ENCODE peak calls at places on chromosomes 5 and 9, in eight cellular contexts. Q is fibroblast of pulmonary artery, B is AG04450, K is brain microvascular endothelial cell, A is astrocyte, F is omental fat pad, W is GM23338, C is heart left ventricle. U is an unnamed sample.
A peak's percentile ranks its signal among the peaks of the same experiment; 100 is the strongest.

GRCh38 chr9:95924955-95925354 is 49.5 kb downstream of the ERCC6L2 start:
- DNase-seq in Q (no peak), B (no peak), K (no peak), A (no peak), F (no peak), W (peak; percentile 14), C (no peak), U (no peak)

GRCh38 chr5:95029569-95030366 is 255.1 kb downstream of the MCTP1 start:
- DNase-seq in Q (no peak), B (no peak), K (no peak), A (no peak), F (no peak), W (no peak), C (no peak), U (no peak)

GRCh38 chr5:178357127-178357526 is 124.5 kb upstream of the PHYKPL start:
- DNase-seq in Q (no peak), B (no peak), K (no peak), A (no peak), F (no peak), W (peak; percentile 55), C (no peak), U (no peak)

GRCh38 chr9:70112981-70113380 is 69.3 kb downstream of the MAMDC2 start:
- DNase-seq in Q (no peak), B (no peak), K (no peak), A (peak; percentile 20), F (no peak), W (no peak), C (no peak), U (no peak)

GRCh38 chr5:39420482-39421145 is 4.2 kb downstream of the DAB2 start:
- DNase-seq in Q (peak; percentile 86), B (no peak), K (peak; percentile 55), A (peak; percentile 79), F (no peak), W (no peak), C (peak; percentile 81), U (no peak)

GRCh38 chr9:110027624-110028023 is 180.3 kb downstream of the C9orf152 start:
- DNase-seq in Q (peak; percentile 92), B (no peak), K (peak; percentile 78), A (peak; percentile 84), F (no peak), W (peak; percentile 37), C (peak; percentile 40), U (no peak)

GRCh38 chr5:118882666-118883065 is 105.7 kb downstream of the DTWD2 start:
- DNase-seq in Q (no peak), B (no peak), K (no peak), A (no peak), F (no peak), W (peak; percentile 32), C (no peak), U (no peak)

GRCh38 chr9:99490736-99491135 is 268.7 kb downstream of the SEC61B start:
- DNase-seq in Q (no peak), B (no peak), K (peak; percentile 13), A (peak; percentile 18), F (no peak), W (no peak), C (no peak), U (no peak)

DNA sequence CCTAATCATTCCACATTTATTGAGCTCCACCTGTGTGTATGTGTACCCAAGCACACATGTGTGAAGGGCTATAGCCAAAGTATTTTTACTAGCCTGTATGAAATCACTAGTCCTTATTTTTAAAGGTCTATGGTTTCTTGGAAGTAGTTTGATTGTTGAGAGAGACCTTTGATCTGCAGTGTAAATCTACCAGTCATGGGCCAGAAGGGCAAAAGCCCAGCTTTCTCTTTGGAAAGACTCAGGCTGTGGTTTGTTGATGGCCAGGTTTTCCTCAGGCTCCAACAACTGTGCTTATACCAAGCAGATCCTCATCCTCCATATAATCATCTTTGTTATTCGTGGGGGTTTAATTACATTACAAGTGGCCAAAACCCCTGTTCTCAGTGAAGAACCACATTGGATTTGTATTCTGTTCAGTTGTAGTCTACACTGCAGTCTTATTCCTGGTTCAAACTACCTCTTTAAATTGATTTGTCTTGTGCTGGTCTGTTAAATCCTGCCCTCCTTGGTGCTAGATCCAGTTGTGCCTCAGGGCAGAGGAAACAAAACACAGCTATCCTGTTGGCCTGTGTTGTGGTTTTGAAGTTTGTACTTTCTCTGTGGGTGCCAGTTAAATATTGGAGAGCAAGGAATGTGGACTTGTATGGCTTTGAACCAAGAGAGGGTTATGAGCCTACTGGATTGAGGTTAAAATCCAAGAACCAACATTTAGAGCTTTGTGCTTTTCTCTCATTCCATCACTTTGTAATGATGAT is 13.3 kb downstream of the CDC26 start:
- DNase-seq in Q (no peak), B (no peak), K (no peak), A (no peak), F (no peak), W (no peak), C (no peak), U (no peak)
- TF ChIP-seq CTCF in Q (no peak), B (no peak), K (no peak), A (no peak), F (no peak), W (no peak), C (no peak), U (no peak)

GRCh38 chr9:127415657-127416056 is 8.5 kb upstream of the ZNF79 start:
- DNase-seq in Q (no peak), B (no peak), K (no peak), A (no peak), F (no peak), W (no peak), C (no peak), U (no peak)

GRCh38 chr9:127419306-127419705 is 4.9 kb upstream of the ZNF79 start:
- DNase-seq in Q (no peak), B (no peak), K (no peak), A (no peak), F (no peak), W (no peak), C (no peak), U (no peak)

GRCh38 chr9:127417130-127418036 is 6.8 kb upstream of the ZNF79 start:
- DNase-seq in Q (peak; percentile 24), B (no peak), K (no peak), A (no peak), F (no peak), W (no peak), C (no peak), U (no peak)

GRCh38 chr9:127415158-127415557 is 9.0 kb upstream of the ZNF79 start:
- DNase-seq in Q (no peak), B (no peak), K (no peak), A (no peak), F (no peak), W (no peak), C (no peak), U (no peak)

DNA sequence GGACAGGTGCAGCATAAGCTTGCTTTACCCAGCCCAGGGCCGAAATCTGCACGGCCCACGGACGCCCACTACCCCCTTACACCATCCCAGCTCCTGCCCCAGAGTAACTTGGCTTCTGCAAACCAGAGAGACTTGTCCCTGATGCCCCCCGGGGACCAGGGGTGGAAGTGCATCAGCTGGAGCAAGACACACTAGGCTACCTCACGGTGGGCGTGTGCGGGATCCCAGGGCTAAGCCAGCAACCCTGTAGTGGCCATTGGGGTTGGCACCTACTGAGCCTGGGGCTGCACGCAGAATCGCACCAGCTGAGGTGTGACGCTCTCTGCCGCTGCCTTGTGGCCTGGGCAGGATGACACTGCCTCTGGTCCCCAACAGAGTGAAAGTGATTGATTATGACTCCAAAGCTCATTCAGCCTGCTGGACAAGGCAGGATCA is 6.1 kb upstream of the ZNF79 start:
- DNase-seq in Q (no peak), B (no peak), K (no peak), A (no peak), F (no peak), W (peak; percentile 92), C (no peak), U (peak; percentile 73)
- TF ChIP-seq CTCF in Q (peak; percentile 18), B (no peak), K (peak; percentile 47), A (no peak), F (no peak), W (peak; percentile 70), C (peak; percentile 17), U (peak; percentile 30)

DNA sequence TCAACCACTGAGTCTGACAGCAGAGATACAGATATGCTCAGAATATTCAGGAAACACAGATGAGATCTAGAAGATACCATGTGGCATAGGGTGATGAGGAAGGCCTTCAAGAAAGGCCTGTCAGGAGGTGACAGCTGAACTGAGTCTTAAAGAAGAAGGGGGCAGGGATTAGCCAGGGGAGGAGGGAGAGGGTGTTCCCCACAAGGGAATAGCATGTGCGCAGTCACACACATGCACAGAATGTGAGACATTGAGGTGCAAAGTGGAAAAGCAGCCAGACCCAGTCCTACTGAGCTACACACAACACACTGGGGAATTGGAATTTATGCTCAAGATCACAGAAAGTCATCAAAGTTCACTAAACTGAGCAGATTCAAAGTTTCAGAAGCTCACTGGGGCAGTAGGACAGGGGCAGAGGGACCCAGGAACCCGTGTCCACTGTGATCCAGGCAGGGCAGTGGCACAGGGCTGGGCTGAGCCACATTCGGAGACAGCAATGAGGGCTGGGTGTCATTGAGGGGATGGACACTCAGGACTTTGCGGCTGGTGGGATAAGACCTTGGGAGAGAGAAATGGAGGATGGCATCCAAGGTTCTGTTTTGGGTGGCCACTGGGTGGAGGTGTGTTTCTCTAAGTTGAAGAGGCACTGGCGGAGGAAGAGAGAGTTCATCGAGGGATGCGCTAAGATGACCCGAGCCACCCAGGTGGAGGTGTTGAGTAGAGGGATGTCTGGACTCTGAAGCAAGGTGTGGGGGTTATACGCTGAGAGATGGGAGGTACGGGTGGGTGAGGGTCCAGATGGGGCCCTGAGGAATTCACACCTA is 2.8 kb upstream of the SLC25A48 start:
- DNase-seq in Q (no peak), B (no peak), K (no peak), A (no peak), F (no peak), W (no peak), C (no peak), U (no peak)
- TF ChIP-seq CTCF in Q (no peak), B (no peak), K (no peak), A (no peak), F (no peak), W (peak; percentile 21), C (no peak), U (no peak)

GRCh38 chr9:136793063-136793946 is 2.2 kb downstream of the TMEM141 start:
- DNase-seq in Q (no peak), B (no peak), K (no peak), A (no peak), F (no peak), W (peak; percentile 38), C (peak; percentile 38), U (no peak)

GRCh38 chr9:136789523-136789937 is 1.6 kb upstream of the TMEM141 start:
- DNase-seq in Q (no peak), B (no peak), K (no peak), A (no peak), F (no peak), W (no peak), C (no peak), U (no peak)

GRCh38 chr9:136790640-136791465 is at the start of gene TMEM141:
- DNase-seq in Q (peak; percentile 99), B (peak; percentile 99), K (peak; percentile 99), A (peak; percentile 92), F (peak; percentile 99), W (peak; percentile 100), C (peak; percentile 100), U (peak; percentile 100)

GRCh38 chr9:136792321-136793062 is 1.3 kb downstream of the TMEM141 start:
- DNase-seq in Q (no peak), B (no peak), K (no peak), A (no peak), F (no peak), W (no peak), C (peak; percentile 34), U (no peak)

DNA sequence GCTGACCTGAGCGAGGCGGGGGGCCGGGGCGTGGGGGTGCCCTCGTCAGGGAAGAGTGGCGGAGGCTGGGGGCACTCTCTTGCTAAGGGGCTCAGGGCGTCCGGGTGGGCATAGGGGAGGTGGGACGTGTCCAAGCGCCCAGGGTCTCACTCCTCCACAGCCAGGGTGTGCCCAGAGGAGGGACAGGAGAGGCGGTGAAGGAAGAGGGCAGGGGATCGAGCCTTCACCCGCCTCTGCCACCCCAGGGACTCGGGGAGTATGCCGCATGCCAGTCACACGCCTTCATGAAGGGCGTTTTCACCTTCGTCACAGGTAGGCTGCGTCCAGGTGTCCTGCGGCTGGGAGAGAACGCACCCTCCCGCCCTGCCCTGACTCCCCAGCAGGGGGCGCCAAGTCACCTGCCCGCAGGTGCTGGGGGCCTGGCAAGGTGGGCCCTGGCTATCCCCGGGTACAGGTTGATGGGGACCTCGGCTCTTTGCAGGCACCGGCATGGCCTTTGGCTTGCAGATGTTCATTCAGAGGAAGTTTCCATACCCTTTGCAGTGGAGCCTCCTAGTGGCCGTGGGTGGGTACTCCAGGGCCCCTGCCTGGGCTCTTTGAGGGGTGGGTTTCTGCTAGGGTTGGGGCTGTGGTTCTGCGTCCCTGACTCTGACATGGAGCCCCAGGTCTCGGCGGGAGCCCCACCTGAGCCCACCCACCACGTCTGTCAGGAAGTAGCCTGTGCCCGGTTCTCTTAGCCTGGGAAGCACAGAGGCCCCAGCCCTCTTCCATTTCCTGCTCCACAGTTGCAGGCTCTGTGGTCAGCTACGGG is 527 bp downstream of the TMEM141 start:
- DNase-seq in Q (no peak), B (no peak), K (no peak), A (no peak), F (no peak), W (peak; percentile 88), C (peak; percentile 64), U (peak; percentile 89)
- TF ChIP-seq CTCF in Q (peak; percentile 87), B (peak; percentile 93), K (peak; percentile 94), A (peak; percentile 76), F (no peak), W (peak; percentile 88), C (peak; percentile 90), U (peak; percentile 93)

U was measured in upper lobe of right lung.